ENCODE peak calls at places on chromosome 10, in five cellular contexts. V, G, N, R and U are unnamed samples.

GRCh38 chr10:116763440-116763839 is 21.1 kb upstream of the HSPA12A start:
- DNase-seq in V (no peak), G (no peak), N (no peak), R (no peak), U (no peak)

GRCh38 chr10:84469470-84469869 is 141.1 kb downstream of the CCSER2 start:
- DNase-seq in V (no peak), G (no peak), N (no peak), R (no peak), U (no peak)

GRCh38 chr10:79178614-79179403 is 110.0 kb downstream of the ZMIZ1 start:
- DNase-seq in V (no peak), G (peak), N (no peak), R (no peak), U (no peak)

GRCh38 chr10:47183726-47184084 is 116.3 kb upstream of the GDF10 start:
- DNase-seq in V (no peak), G (no peak), N (no peak), R (peak), U (no peak)

GRCh38 chr10:20157314-20157713 is 341.1 kb downstream of the PLXDC2 start:
- DNase-seq in V (no peak), G (no peak), N (no peak), R (no peak), U (no peak)

GRCh38 chr10:18343573-18343972 is 203.3 kb downstream of the CACNB2 start:
- DNase-seq in V (no peak), G (no peak), N (no peak), R (no peak), U (no peak)

GRCh38 chr10:99345350-99345749 is 16.2 kb downstream of the CNNM1 start:
- DNase-seq in V (no peak), G (no peak), N (no peak), R (no peak), U (no peak)

GRCh38 chr10:89074120-89074519 is 83.5 kb downstream of the FAS start:
- DNase-seq in V (no peak), G (peak), N (peak), R (peak), U (no peak)

GRCh38 chr10:101889256-101890210 is 45.9 kb upstream of the KCNIP2 start:
- DNase-seq in V (peak), G (peak), N (peak), R (peak), U (no peak)

GRCh38 chr10:116708386-116708785 is 34.0 kb downstream of the HSPA12A start:
- DNase-seq in V (no peak), G (no peak), N (no peak), R (no peak), U (no peak)

GRCh38 chr10:23197416-23197861 is 5.3 kb downstream of the PTF1A start:
- DNase-seq in V (peak), G (no peak), N (no peak), R (no peak), U (no peak)

GRCh38 chr10:104577861-104578480 is 63.1 kb upstream of the SORCS3 start:
- DNase-seq in V (peak), G (no peak), N (no peak), R (no peak), U (no peak)

GRCh38 chr10:29588640-29589421 is 45.9 kb downstream of the SVIL start:
- DNase-seq in V (peak), G (no peak), N (no peak), R (no peak), U (peak)

GRCh38 chr10:95356190-95356955 is 65.6 kb upstream of the PDLIM1 start:
- DNase-seq in V (no peak), G (no peak), N (no peak), R (no peak), U (no peak)

GRCh38 chr10:61634711-61635110 is 28.0 kb upstream of the CABCOCO1 start:
- DNase-seq in V (no peak), G (no peak), N (no peak), R (no peak), U (no peak)

GRCh38 chr10:46523881-46524470 is 32.5 kb downstream of the GPRIN2 start:
- DNase-seq in V (no peak), G (peak), N (peak), R (no peak), U (no peak)

GRCh38 chr10:113103131-113103830 is 153.2 kb downstream of the TCF7L2 start:
- DNase-seq in V (no peak), G (no peak), N (no peak), R (no peak), U (no peak)

GRCh38 chr10:76393875-76394706 is 962.7 kb downstream of the LRMDA start:
- DNase-seq in V (no peak), G (no peak), N (no peak), R (peak), U (no peak)

GRCh38 chr10:79244068-79244442 is 103.2 kb upstream of the PPIF start:
- DNase-seq in V (no peak), G (no peak), N (no peak), R (no peak), U (no peak)

GRCh38 chr10:3887885-3888476 is 103.0 kb upstream of the KLF6 start:
- DNase-seq in V (peak), G (peak), N (peak), R (peak), U (no peak)

GRCh38 chr10:26090762-26091161 is 125.8 kb upstream of the GAD2 start:
- DNase-seq in V (peak), G (no peak), N (no peak), R (no peak), U (no peak)
- H3K4me3 ChIP-seq in V (no peak), G (no peak), N (no peak), R (no peak), U (no peak)

GRCh38 chr10:1102392-1102791 is 46.2 kb downstream of the WDR37 start:
- DNase-seq in V (no peak), G (no peak), N (peak), R (no peak), U (no peak)
- TF ChIP-seq CTCF in V (no peak), G (no peak), N (no peak), R (no peak), U (no peak)

GRCh38 chr10:70827358-70827757 is 11.6 kb downstream of the SGPL1 start:
- DNase-seq in V (no peak), G (no peak), N (no peak), R (no peak), U (no peak)
- H3K27ac ChIP-seq in V (no peak), G (no peak), N (no peak), R (no peak), U (no peak)

GRCh38 chr10:129965940-129966339 is 1.9 kb upstream of the EBF3 start:
- DNase-seq in V (no peak), G (no peak), N (no peak), R (no peak), U (no peak)

GRCh38 chr10:129963831-129964501 is at the start of gene EBF3:
- DNase-seq in V (peak), G (peak), N (peak), R (peak), U (peak)

GRCh38 chr10:129966370-129966769 is 2.3 kb upstream of the EBF3 start:
- DNase-seq in V (no peak), G (no peak), N (no peak), R (no peak), U (no peak)

GRCh38 chr10:129964611-129965417 is 740 bp upstream of the EBF3 start:
- DNase-seq in V (no peak), G (no peak), N (no peak), R (no peak), U (peak)

GRCh38 chr10:129965418-129965793 is 1.3 kb upstream of the EBF3 start:
- DNase-seq in V (no peak), G (no peak), N (no peak), R (no peak), U (no peak)
- H3K4me3 ChIP-seq in V (peak), G (no peak), N (no peak), R (peak), U (peak)

DNA sequence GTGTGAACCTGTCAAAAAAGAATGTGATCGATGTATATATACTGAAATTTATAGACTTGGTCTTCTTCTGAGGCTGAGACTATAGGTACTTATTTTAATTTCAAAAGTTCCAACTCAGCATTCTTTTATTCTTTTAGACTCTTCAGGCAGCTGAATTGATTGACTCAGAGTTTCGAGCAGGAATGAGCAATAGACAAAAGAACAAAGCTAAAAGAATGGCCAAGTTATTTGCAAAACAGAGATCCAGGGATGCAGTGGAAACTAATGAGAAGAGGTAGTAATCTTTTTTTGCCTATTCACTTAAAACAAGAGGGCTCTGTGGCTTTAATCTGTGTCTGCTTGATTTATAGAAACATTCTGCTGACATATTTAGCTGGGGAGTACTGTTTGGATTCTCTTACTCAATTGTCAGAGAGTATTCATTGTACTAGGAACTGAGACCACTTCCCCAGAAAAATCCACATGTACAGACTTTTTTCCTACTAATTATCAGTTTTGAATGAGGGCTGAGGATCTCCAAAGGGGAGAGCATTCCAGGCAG is 30.1 kb downstream of the BTAF1 start:
- DNase-seq in V (no peak), G (no peak), N (no peak), R (no peak), U (no peak)
- TF ChIP-seq CTCF in V (no peak), G (no peak), N (no peak), R (no peak), U (no peak)